ENCODE peak calls at places on chromosomes 6 and 20, in six cellular contexts. D is hepatocyte, W is HCT116, Y is MM.1S, I is GM12878, R is GM23248. L is an unnamed sample.

GRCh38 chr6:31538805-31539400 is 2.9 kb downstream of the DDX39B start:
- DNase-seq in R (no peak), D (no peak), W (no peak), Y (no peak), I (no peak), L (no peak)

GRCh38 chr20:37565134-37565811 is 37.6 kb upstream of the BLCAP start:
- DNase-seq in Y (no peak), W (no peak), I (no peak), D (no peak), R (no peak), L (peak)

GRCh38 chr6:37657117-37657886 is 40.4 kb downstream of the MDGA1 start:
- DNase-seq in R (peak), D (no peak), W (peak), I (no peak), Y (no peak), L (no peak)

GRCh38 chr20:43722153-43722505 is 4.7 kb downstream of the GTSF1L start:
- DNase-seq in I (no peak), D (no peak), W (no peak), Y (no peak), R (no peak), L (no peak)

GRCh38 chr20:35467339-35468224 is 12.2 kb downstream of the CEP250 start:
- DNase-seq in W (peak), Y (no peak), R (no peak), I (no peak), D (peak), L (peak)

GRCh38 chr6:42406296-42407280 is 45.1 kb downstream of the TRERF1 start:
- DNase-seq in Y (no peak), W (no peak), I (no peak), R (peak), D (no peak), L (peak)

GRCh38 chr6:431504-431903 is 40.0 kb downstream of the IRF4 start:
- DNase-seq in I (no peak), D (no peak), Y (no peak), R (no peak), W (no peak), L (no peak)

GRCh38 chr6:1136415-1136774 is 175.5 kb upstream of the FOXQ1 start:
- DNase-seq in W (no peak), D (no peak), Y (no peak), I (no peak), R (peak), L (no peak)

GRCh38 chr6:119314894-119315272 is 34.7 kb downstream of the MAN1A1 start:
- DNase-seq in Y (no peak), D (no peak), W (no peak), R (no peak), I (no peak), L (no peak)

GRCh38 chr6:125255201-125255600 is 46.6 kb downstream of the HDDC2 start:
- DNase-seq in R (peak), D (no peak), W (no peak), I (no peak), Y (no peak), L (no peak)
- H2AFZ ChIP-seq in R (no peak), D (no peak), W (no peak), I (no peak), Y (no peak), L (no peak)

DNA sequence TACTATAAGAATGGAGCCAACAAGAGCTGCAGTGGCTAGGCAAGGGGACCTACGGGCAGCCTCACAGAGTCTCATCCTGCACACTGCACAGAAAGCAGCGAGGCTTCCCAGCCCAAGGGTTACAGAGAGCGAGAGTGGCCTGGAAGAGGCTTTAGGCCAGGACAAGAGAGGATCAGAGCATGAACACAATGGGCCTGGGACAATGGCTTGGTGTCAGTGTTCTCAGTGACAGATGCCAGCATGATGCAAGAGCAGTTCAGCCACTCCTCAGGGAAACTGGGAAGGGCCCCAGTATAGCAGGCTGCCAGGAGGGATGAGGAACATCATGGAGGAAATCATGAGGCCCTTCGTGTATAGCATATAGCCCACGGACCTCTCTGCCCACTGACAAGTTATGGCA is 108.0 kb downstream of the NUS1 start:
- DNase-seq in Y (no peak), R (no peak), W (no peak), D (no peak), I (no peak), L (peak)
- H2AFZ ChIP-seq in Y (no peak), R (no peak), W (no peak), D (no peak), I (no peak), L (peak)

GRCh38 chr6:6717953-6718352 is 129.4 kb downstream of the LY86 start:
- DNase-seq in D (peak), I (no peak), R (no peak), Y (no peak), W (no peak), L (no peak)
- H2AFZ ChIP-seq in D (no peak), I (no peak), R (no peak), Y (no peak), W (no peak), L (no peak)

GRCh38 chr6:143902827-143903226 is 38.6 kb downstream of the ZC2HC1B start:
- DNase-seq in R (no peak), I (no peak), Y (peak), W (no peak), D (no peak), L (no peak)
- H2AFZ ChIP-seq in R (no peak), I (no peak), Y (peak), W (no peak), D (no peak), L (peak)

GRCh38 chr6:169685860-169686259 is 16.0 kb downstream of the WDR27 start:
- DNase-seq in R (no peak), W (no peak), I (no peak), Y (no peak), D (no peak), L (no peak)
- H2AFZ ChIP-seq in R (no peak), W (no peak), I (no peak), Y (no peak), D (no peak), L (no peak)

DNA sequence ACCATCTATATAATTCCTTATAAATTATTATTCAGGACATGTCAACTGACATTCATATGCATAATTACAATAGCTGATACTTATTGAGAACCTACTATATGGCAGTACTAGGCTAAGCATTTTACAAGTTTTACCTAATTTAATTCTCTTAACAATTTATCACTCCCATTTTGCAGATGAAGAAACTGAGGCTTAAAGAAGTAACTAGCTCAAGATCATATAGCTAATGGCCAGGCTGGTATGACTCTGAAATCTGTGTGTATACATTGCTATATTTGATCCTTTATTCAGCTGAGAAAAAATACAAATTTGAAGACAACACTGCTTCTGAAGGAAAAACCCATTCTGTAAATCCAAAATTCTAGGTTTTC is 85.0 kb downstream of the CRYBG1 start:
- DNase-seq in Y (no peak), D (no peak), I (no peak), W (no peak), R (no peak), L (no peak)
- H2AFZ ChIP-seq in Y (no peak), D (no peak), I (no peak), W (no peak), R (no peak), L (no peak)

GRCh38 chr20:63334356-63334755 is 26.8 kb downstream of the CHRNA4 start:
- DNase-seq in R (no peak), D (no peak), I (no peak), Y (no peak), W (no peak), L (no peak)
- H2AFZ ChIP-seq in R (no peak), D (no peak), I (no peak), Y (no peak), W (no peak), L (no peak)

DNA sequence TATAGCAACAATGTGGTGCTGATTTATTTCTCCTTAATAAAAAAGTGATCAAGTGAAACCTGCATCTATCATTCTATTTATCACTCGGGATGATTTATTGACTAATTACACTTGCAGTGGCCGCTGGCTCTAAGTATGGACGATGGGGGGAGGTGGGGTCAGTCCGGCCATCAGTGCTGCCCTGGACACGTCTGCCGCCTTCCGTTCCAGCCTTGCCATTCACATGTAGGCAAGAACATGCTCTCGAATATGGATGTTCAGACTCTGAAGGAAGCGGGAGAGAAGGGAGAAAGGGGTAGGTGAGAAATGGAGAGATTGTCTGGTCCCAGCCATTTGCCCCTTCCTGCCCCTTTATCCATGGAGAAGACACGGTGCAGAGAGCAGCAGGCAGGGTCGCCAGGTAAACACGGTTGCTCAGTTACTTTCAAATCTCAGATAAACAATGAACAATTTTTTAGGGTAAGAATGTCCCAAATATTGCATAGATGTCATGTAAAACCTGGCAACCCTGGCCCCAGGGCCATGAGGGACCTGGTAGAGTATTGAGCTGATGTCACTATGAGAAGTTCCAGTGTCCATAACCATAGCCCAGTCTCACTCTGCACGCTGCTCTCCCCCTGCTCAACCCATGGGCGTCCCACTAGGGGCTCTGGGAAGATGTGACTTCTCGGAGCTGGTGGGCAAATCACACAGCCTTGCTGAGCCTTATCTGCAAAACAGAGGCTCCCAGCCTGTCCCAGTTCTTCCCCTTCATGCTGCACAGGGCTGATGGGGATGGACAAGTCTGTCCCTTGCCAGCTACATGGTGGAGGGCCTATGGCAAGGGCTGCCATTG is 71.5 kb upstream of the TOP1 start:
- DNase-seq in R (no peak), W (no peak), D (no peak), Y (no peak), I (no peak), L (no peak)
- H2AFZ ChIP-seq in R (no peak), W (no peak), D (no peak), Y (no peak), I (no peak), L (no peak)